ENCODE peak calls at places on chromosomes 2 and 18, in eight cellular contexts. Q is activated B cell treated with CpG ODN at 0.5 μM for 24 hours, A is T-cell, X is HT1080, U is GM23338, O is type B pancreatic cell, W is astrocyte of the spinal cord, M is HS-27A. R is an unnamed sample.

GRCh38 chr2:101329026-101329425 is 20.5 kb upstream of the RNF149 start:
- DNase-seq in M (no peak), W (no peak), A (no peak), Q (no peak), U (no peak), O (no peak), X (no peak), R (no peak)

GRCh38 chr2:188776634-188777033 is 197.5 kb upstream of the COL3A1 start:
- DNase-seq in U (no peak), O (no peak), Q (no peak), A (no peak), W (peak; percentile 81), M (peak; percentile 68), X (peak; percentile 43), R (no peak)

GRCh38 chr2:240988146-240988545 is 10.3 kb upstream of the SNED1 start:
- DNase-seq in X (no peak), W (peak; percentile 50), M (no peak), U (no peak), O (no peak), A (no peak), Q (peak; percentile 10), R (no peak)

GRCh38 chr2:200219400-200220113 is 86.9 kb upstream of the SPATS2L start:
- DNase-seq in A (no peak), W (no peak), U (peak; percentile 15), O (no peak), Q (no peak), M (no peak), X (no peak), R (no peak)

GRCh38 chr2:217741381-217741955 is 261.3 kb downstream of the TNS1 start:
- DNase-seq in O (peak; percentile 29), U (no peak), X (no peak), Q (no peak), W (no peak), A (no peak), M (no peak), R (no peak)

GRCh38 chr2:6496376-6496775 is 369.3 kb downstream of the CMPK2 start:
- DNase-seq in X (no peak), M (no peak), A (no peak), U (no peak), O (no peak), W (no peak), Q (no peak), R (no peak)

GRCh38 chr2:96264086-96264485 is 1.7 kb downstream of the TMEM127 start:
- DNase-seq in W (no peak), Q (no peak), A (no peak), M (no peak), U (no peak), X (no peak), O (no peak), R (no peak)

GRCh38 chr18:41955688-41956087 is 654 bp downstream of the PIK3C3 start:
- DNase-seq in M (no peak), U (no peak), W (no peak), Q (no peak), O (no peak), X (no peak), A (no peak), R (no peak)

GRCh38 chr2:110219496-110220192 is 7.3 kb upstream of the MTLN start:
- DNase-seq in W (peak; percentile 76), Q (no peak), X (no peak), O (no peak), U (no peak), M (no peak), A (no peak), R (no peak)

GRCh38 chr18:62832282-62832681 is 116.9 kb downstream of the PHLPP1 start:
- DNase-seq in U (peak; percentile 82), M (no peak), X (no peak), A (no peak), W (no peak), O (no peak), Q (no peak), R (no peak)

GRCh38 chr18:55998071-55998522 is 410.1 kb upstream of the TCF4 start:
- DNase-seq in X (no peak), W (peak; percentile 56), Q (no peak), O (no peak), A (no peak), U (peak; percentile 48), M (no peak), R (peak; percentile 41)

GRCh38 chr2:219042750-219043149 is 1.4 kb upstream of the CFAP65 start:
- DNase-seq in Q (no peak), X (no peak), O (no peak), W (no peak), U (no peak), M (no peak), A (no peak), R (no peak)

GRCh38 chr2:160175169-160176130 is 24.6 kb downstream of the ITGB6 start:
- DNase-seq in X (no peak), O (no peak), Q (no peak), W (no peak), U (no peak), M (no peak), A (no peak), R (no peak)

GRCh38 chr2:171956135-171956830 is 34.0 kb downstream of the HAT1 start:
- DNase-seq in W (no peak), X (no peak), A (no peak), U (no peak), Q (no peak), O (no peak), M (no peak), R (no peak)

GRCh38 chr2:159713691-159714585 is 1.6 kb downstream of the MARCHF7 start:
- DNase-seq in W (peak; percentile 55), U (no peak), M (no peak), Q (no peak), X (peak; percentile 28), A (no peak), O (no peak), R (no peak)

GRCh38 chr2:239727182-239727775 is 297.9 kb downstream of the NDUFA10 start:
- DNase-seq in O (peak; percentile 67), U (no peak), X (no peak), Q (no peak), W (no peak), M (no peak), A (no peak), R (no peak)

R was measured in H9.